ENCODE peak calls at places on chromosome 3, in six cellular contexts. V, F, L, Q, A and T are unnamed samples.
A peak's percentile ranks its signal among the peaks of the same experiment; 100 is the strongest.

GRCh38 chr3:115706311-115706829 is 83.1 kb downstream of the GAP43 start:
- DNase-seq in Q (no peak), F (no peak), V (no peak), A (no peak), L (no peak), T (no peak)

GRCh38 chr3:134336587-134336986 is 37.7 kb downstream of the AMOTL2 start:
- DNase-seq in L (no peak), A (no peak), V (peak; percentile 38), F (no peak), Q (no peak), T (no peak)

GRCh38 chr3:16836505-16837237 is 48.1 kb upstream of the PLCL2 start:
- DNase-seq in A (no peak), V (no peak), Q (no peak), F (no peak), L (no peak), T (no peak)

GRCh38 chr3:127038923-127039581 is 56.1 kb downstream of the PLXNA1 start:
- DNase-seq in Q (no peak), A (no peak), F (no peak), L (no peak), V (peak; percentile 49), T (peak; percentile 21)

GRCh38 chr3:35648347-35648746 is 9.0 kb downstream of the ARPP21 start:
- DNase-seq in Q (no peak), V (peak; percentile 63), L (no peak), F (no peak), A (no peak), T (no peak)

GRCh38 chr3:23490459-23490858 is 287.3 kb downstream of the UBE2E2 start:
- DNase-seq in F (no peak), L (no peak), Q (no peak), V (no peak), A (no peak), T (no peak)

GRCh38 chr3:184659797-184660301 is 52.0 kb downstream of the MAGEF1 start:
- DNase-seq in L (no peak), Q (peak; percentile 39), V (peak; percentile 62), A (no peak), F (no peak), T (no peak)

GRCh38 chr3:189383630-189384029 is 211.9 kb downstream of the TPRG1 start:
- DNase-seq in V (no peak), Q (no peak), L (no peak), F (no peak), A (no peak), T (no peak)

GRCh38 chr3:33513262-33513863 is 73.2 kb upstream of the UBP1 start:
- DNase-seq in F (no peak), A (no peak), L (no peak), Q (no peak), V (no peak), T (no peak)
- H3K4me1 ChIP-seq in F (no peaks in the 10 kb centered on the region), A (no peaks in the 10 kb centered on the region), L (no peaks in the 10 kb centered on the region), Q (no peaks in the 10 kb centered on the region), V (no peaks in the 10 kb centered on the region), T (no peaks in the 10 kb centered on the region)

GRCh38 chr3:112306825-112307224 is 12.8 kb upstream of the SLC9C1 start:
- DNase-seq in L (no peak), Q (no peak), A (no peak), V (no peak), F (no peak), T (no peak)

GRCh38 chr3:112302061-112302830 is 8.2 kb upstream of the SLC9C1 start:
- DNase-seq in Q (peak; percentile 57), L (no peak), V (no peak), A (no peak), F (no peak), T (no peak)

GRCh38 chr3:112303811-112304325 is 9.9 kb upstream of the SLC9C1 start:
- DNase-seq in V (no peak), A (no peak), L (no peak), F (no peak), Q (peak; percentile 43), T (no peak)

GRCh38 chr3:112304611-112305010 is 10.6 kb upstream of the SLC9C1 start:
- DNase-seq in V (no peak), Q (peak; percentile 37), F (no peak), L (no peak), A (no peak), T (no peak)

DNA sequence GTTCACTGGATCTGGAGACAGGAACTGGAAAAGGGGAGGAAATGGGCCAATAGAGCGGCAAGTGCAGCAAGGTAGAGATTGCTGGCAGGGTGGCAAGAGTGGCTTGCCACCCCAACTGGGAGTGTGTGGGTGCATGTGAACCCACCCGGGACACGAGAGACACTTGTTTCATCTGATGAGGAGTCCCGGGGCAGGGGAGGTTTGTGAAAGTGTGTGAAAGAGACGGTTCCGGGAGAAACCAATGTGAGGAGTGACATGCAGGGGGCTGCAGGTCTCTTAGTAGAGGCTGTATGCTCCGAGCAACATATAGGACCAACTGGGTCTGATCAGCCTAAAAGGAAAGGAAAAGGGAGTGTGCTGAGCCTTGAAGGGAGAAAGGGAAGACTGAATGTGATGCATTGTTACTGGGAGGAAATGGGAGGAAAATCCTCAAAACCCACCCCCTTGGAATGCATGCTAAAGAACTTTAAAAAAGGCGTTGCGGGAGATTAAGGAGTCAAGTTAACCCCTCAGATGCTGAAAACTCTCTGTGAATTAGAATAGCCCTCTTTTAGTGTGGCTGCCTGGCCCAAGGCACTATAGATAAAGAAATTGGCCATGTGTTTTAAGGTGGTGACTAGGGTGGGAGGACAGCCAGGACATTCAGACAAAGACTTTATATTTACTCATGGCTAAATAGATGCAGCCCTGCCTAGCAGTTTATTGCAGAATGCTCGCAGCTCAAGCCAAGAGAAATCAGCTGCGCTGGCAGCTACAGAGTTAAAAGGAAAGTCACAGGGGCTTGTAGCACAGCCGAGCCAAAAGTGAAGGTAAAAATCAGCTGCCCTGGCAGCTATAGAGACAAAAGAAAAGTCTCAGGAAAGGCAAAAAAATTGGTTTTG is 9.1 kb upstream of the SLC9C1 start:
- DNase-seq in V (no peak), F (no peak), L (no peak), Q (peak; percentile 92), A (no peak), T (no peak)
- H3K4me3 ChIP-seq in V (peak overlapping the region; percentile 63), F (no peak overlapping the region), L (peak overlapping the region; percentile 66), Q (peak overlapping the region; percentile 43), A (peak overlapping the region; percentile 63), T (peak overlapping the region; percentile 51)

DNA sequence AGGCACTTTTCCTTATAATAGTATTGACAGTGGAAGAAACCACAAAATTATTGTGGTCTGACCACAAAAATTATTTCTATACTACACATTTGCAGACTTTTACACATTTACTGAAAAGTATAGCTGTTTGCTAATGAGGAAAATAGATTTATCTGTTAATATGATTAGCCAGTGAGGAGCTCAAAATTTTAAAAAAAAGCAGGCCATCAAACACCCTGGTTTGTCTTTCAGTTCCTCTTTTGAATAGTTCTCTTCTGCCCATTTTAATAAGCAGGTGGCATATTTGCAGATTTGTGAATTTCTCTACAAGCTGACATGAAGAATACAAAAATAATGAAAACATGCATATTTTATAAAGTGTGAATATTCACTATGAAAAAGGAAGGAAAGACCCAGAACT is 5.6 kb downstream of the OSBPL11 start:
- DNase-seq in F (no peak), L (no peak), A (no peak), Q (no peak), V (no peak), T (no peak)
- H3K4me1 ChIP-seq in F (peaks cover 44% of the 10 kb centered on the region), L (peaks cover 46% of the 10 kb centered on the region), A (peaks cover 8% of the 10 kb centered on the region), Q (peaks cover 32% of the 10 kb centered on the region), V (peaks cover 83% of the 10 kb centered on the region), T (peaks cover 83% of the 10 kb centered on the region)

DNA sequence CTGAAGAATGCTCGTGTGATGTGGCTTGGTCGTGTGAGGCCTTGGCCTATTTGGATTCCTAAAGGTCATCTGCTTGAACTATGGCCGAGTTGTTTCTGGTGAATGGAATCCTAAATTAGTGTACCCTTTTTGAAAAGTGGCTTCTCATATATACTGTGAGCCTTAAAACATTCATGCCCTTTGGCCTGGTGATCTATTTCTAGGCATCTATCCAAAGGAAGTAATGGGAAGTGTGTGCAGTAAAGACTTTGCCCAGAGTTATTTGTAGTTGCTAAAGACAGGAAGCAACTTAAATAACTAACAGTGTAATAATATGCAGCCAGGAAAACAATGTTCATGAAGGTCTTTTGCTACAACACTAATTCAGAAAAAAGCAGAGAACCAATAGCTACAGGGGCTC is 3.0 kb downstream of the DGKG start:
- DNase-seq in V (no peak), Q (no peak), F (no peak), L (no peak), A (no peak), T (no peak)
- H3K4me3 ChIP-seq in V (no peak overlapping the region), Q (no peak overlapping the region), F (no peak overlapping the region), L (peak overlapping the region; percentile 73), A (no peak overlapping the region), T (no peak overlapping the region)

DNA sequence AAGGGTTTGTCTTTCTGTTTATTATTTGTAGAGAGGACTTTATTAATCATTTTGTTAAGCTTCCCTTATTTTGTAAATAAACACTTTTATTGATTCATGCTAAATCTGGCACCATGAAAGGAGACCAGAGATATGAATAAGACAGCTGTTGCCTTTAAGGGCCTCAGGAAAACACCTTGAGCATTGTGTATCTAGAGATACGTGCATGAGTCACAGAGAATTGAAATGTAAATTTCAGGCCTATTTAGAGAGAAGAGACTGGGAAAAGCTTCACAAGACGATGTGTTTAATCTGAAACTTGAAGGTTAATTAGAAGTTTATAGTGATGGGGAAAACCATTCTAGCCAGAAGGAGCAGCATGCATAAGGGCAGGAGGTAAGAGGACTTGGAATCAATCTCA is 28.6 kb upstream of the UTS2B start:
- DNase-seq in L (no peak), Q (no peak), V (no peak), F (no peak), A (no peak), T (no peak)
- H3K4me1 ChIP-seq in L (peaks cover 26% of the 10 kb centered on the region), Q (peaks cover 17% of the 10 kb centered on the region), V (peaks cover 31% of the 10 kb centered on the region), F (peaks cover 31% of the 10 kb centered on the region), A (no peaks in the 10 kb centered on the region), T (peaks cover 23% of the 10 kb centered on the region)

GRCh38 chr3:122563717-122564025 is 429 bp downstream of the PARP9 start:
- DNase-seq in L (peak; percentile 20), A (no peak), V (no peak), F (no peak), Q (no peak), T (no peak)
- H3K4me3 ChIP-seq in L (peak overlapping the region; percentile 80), A (peak overlapping the region; percentile 94), V (peak overlapping the region; percentile 76), F (peak overlapping the region; percentile 87), Q (peak overlapping the region; percentile 54), T (peak overlapping the region; percentile 73)

DNA sequence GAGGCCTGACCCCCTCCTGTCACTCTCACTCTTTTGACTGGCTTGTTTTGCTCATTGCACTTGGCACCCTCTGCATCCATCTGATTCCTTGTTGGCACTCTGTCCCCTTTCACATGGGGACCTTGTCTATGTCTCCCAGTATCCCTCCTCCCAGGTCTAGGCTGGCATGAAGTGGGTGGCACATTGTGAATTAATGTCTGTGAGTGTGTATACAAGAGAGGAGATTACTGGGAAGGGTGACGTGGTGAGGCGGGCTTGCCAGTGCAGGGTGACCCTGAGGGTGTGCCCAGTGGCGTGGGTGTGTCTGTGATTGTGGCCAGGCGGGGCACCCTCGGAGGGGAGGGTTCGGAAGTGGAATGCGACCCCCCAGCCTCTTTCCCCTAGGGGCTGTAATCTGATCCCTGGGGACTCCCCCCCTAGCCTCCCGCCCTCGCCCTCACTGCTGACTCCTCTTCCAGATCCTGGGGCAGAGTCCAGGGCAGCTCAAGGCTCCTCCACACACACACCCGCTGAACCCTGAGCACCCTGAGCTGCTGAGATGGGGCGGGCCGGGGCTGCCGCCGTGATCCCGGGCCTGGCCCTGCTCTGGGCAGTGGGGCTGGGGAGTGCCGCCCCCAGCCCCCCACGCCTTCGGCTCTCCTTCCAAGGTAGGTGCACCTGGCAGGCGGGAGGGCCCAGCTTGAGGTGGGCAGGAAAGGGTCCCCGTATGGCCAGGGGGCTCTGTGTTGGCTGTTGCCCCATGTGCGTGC is at the start of gene SEMA3B:
- DNase-seq in L (peak; percentile 64), V (peak; percentile 76), A (peak; percentile 56), F (peak; percentile 92), Q (no peak), T (peak; percentile 88)
- H3K4me1 ChIP-seq in L (peaks cover 65% of the 10 kb centered on the region), V (peaks cover 54% of the 10 kb centered on the region), A (peaks cover 33% of the 10 kb centered on the region), F (peaks cover 97% of the 10 kb centered on the region), Q (peaks cover 51% of the 10 kb centered on the region), T (peaks cover 76% of the 10 kb centered on the region)